ENCODE peak calls at places on chromosomes 6 and 20, in seven cellular contexts. One of them, this sample, is unnamed.

GRCh38 chr6:22072939-22073338 is 223.9 kb downstream of the PRL start:
- DNase-seq in activated CD4-positive, alpha-beta T cell treated with anti-CD3 and anti-CD28 coated beads, Interleukin-2, amount 50 U/mL, for 1 hour: no peak
- DNase-seq in epithelial cell of esophagus: no peak
- DNase-seq in uterus: no peak
- DNase-seq in nephron progenitor cell: no peak
- DNase-seq in HT1080: no peak
- DNase-seq in AG08395: peak; percentile 5
- DNase-seq in this sample: no peak

GRCh38 chr6:157728183-157728881 is 94.7 kb upstream of the SNX9 start:
- DNase-seq in activated CD4-positive, alpha-beta T cell treated with anti-CD3 and anti-CD28 coated beads, Interleukin-2, amount 50 U/mL, for 1 hour: no peak
- DNase-seq in epithelial cell of esophagus: no peak
- DNase-seq in uterus: no peak
- DNase-seq in nephron progenitor cell: no peak
- DNase-seq in HT1080: no peak
- DNase-seq in AG08395: no peak
- DNase-seq in this sample: no peak

GRCh38 chr6:138541793-138542481 is 42.6 kb upstream of the NHSL1 start:
- DNase-seq in activated CD4-positive, alpha-beta T cell treated with anti-CD3 and anti-CD28 coated beads, Interleukin-2, amount 50 U/mL, for 1 hour: no peak
- DNase-seq in epithelial cell of esophagus: no peak
- DNase-seq in uterus: no peak
- DNase-seq in nephron progenitor cell: no peak
- DNase-seq in HT1080: no peak
- DNase-seq in AG08395: no peak
- DNase-seq in this sample: no peak

GRCh38 chr6:43376551-43376981 is 7.1 kb upstream of the ZNF318 start:
- DNase-seq in activated CD4-positive, alpha-beta T cell treated with anti-CD3 and anti-CD28 coated beads, Interleukin-2, amount 50 U/mL, for 1 hour: no peak
- DNase-seq in epithelial cell of esophagus: peak; percentile 93
- DNase-seq in uterus: no peak
- DNase-seq in nephron progenitor cell: no peak
- DNase-seq in HT1080: no peak
- DNase-seq in AG08395: no peak
- DNase-seq in this sample: peak; percentile 58

GRCh38 chr6:138492113-138492512 is 7.2 kb downstream of the NHSL1 start:
- DNase-seq in activated CD4-positive, alpha-beta T cell treated with anti-CD3 and anti-CD28 coated beads, Interleukin-2, amount 50 U/mL, for 1 hour: no peak
- DNase-seq in epithelial cell of esophagus: no peak
- DNase-seq in uterus: no peak
- DNase-seq in nephron progenitor cell: no peak
- DNase-seq in HT1080: no peak
- DNase-seq in AG08395: no peak
- DNase-seq in this sample: no peak

GRCh38 chr20:63116412-63117106 is 99.4 kb downstream of the YTHDF1 start:
- DNase-seq in activated CD4-positive, alpha-beta T cell treated with anti-CD3 and anti-CD28 coated beads, Interleukin-2, amount 50 U/mL, for 1 hour: no peak
- DNase-seq in epithelial cell of esophagus: no peak
- DNase-seq in uterus: no peak
- DNase-seq in nephron progenitor cell: peak; percentile 90
- DNase-seq in HT1080: no peak
- DNase-seq in AG08395: peak; percentile 63
- DNase-seq in this sample: no peak

GRCh38 chr20:47453167-47453782 is 48.4 kb upstream of the NCOA3 start:
- DNase-seq in activated CD4-positive, alpha-beta T cell treated with anti-CD3 and anti-CD28 coated beads, Interleukin-2, amount 50 U/mL, for 1 hour: no peak
- DNase-seq in epithelial cell of esophagus: peak; percentile 95
- DNase-seq in uterus: no peak
- DNase-seq in nephron progenitor cell: no peak
- DNase-seq in HT1080: peak; percentile 96
- DNase-seq in AG08395: peak; percentile 78
- DNase-seq in this sample: peak; percentile 79

GRCh38 chr20:58268936-58269619 is 40.4 kb upstream of the RAB22A start:
- DNase-seq in activated CD4-positive, alpha-beta T cell treated with anti-CD3 and anti-CD28 coated beads, Interleukin-2, amount 50 U/mL, for 1 hour: no peak
- DNase-seq in epithelial cell of esophagus: no peak
- DNase-seq in uterus: no peak
- DNase-seq in nephron progenitor cell: no peak
- DNase-seq in HT1080: peak; percentile 80
- DNase-seq in AG08395: no peak
- DNase-seq in this sample: no peak

GRCh38 chr20:32609371-32609773 is 24.2 kb upstream of the NOL4L start:
- DNase-seq in activated CD4-positive, alpha-beta T cell treated with anti-CD3 and anti-CD28 coated beads, Interleukin-2, amount 50 U/mL, for 1 hour: no peak
- DNase-seq in epithelial cell of esophagus: no peak
- DNase-seq in uterus: no peak
- DNase-seq in nephron progenitor cell: no peak
- DNase-seq in HT1080: no peak
- DNase-seq in AG08395: no peak
- DNase-seq in this sample: no peak

GRCh38 chr6:34370371-34370770 is 22.1 kb downstream of the NUDT3 start:
- DNase-seq in activated CD4-positive, alpha-beta T cell treated with anti-CD3 and anti-CD28 coated beads, Interleukin-2, amount 50 U/mL, for 1 hour: no peak
- DNase-seq in epithelial cell of esophagus: no peak
- DNase-seq in uterus: no peak
- DNase-seq in nephron progenitor cell: no peak
- DNase-seq in HT1080: no peak
- DNase-seq in AG08395: no peak
- DNase-seq in this sample: no peak

GRCh38 chr6:44035621-44036020 is 91.6 kb downstream of the MRPL14 start:
- DNase-seq in activated CD4-positive, alpha-beta T cell treated with anti-CD3 and anti-CD28 coated beads, Interleukin-2, amount 50 U/mL, for 1 hour: no peak
- DNase-seq in epithelial cell of esophagus: peak; percentile 56
- DNase-seq in uterus: peak; percentile 22
- DNase-seq in nephron progenitor cell: no peak
- DNase-seq in HT1080: no peak
- DNase-seq in AG08395: peak; percentile 21
- DNase-seq in this sample: no peak

GRCh38 chr6:25922301-25922700 is 8.2 kb downstream of the SLC17A2 start:
- DNase-seq in activated CD4-positive, alpha-beta T cell treated with anti-CD3 and anti-CD28 coated beads, Interleukin-2, amount 50 U/mL, for 1 hour: no peak
- DNase-seq in epithelial cell of esophagus: no peak
- DNase-seq in uterus: peak; percentile 21
- DNase-seq in nephron progenitor cell: no peak
- DNase-seq in HT1080: no peak
- DNase-seq in AG08395: peak; percentile 19
- DNase-seq in this sample: no peak

GRCh38 chr6:25717856-25718740 is 36.4 kb upstream of the SLC17A4 start:
- DNase-seq in activated CD4-positive, alpha-beta T cell treated with anti-CD3 and anti-CD28 coated beads, Interleukin-2, amount 50 U/mL, for 1 hour: no peak
- DNase-seq in epithelial cell of esophagus: peak; percentile 42
- DNase-seq in uterus: no peak
- DNase-seq in nephron progenitor cell: no peak
- DNase-seq in HT1080: no peak
- DNase-seq in AG08395: peak; percentile 32
- DNase-seq in this sample: no peak

GRCh38 chr6:48978016-48978415 is 485.0 kb downstream of the MMUT start:
- DNase-seq in activated CD4-positive, alpha-beta T cell treated with anti-CD3 and anti-CD28 coated beads, Interleukin-2, amount 50 U/mL, for 1 hour: no peak
- DNase-seq in epithelial cell of esophagus: peak; percentile 49
- DNase-seq in uterus: no peak
- DNase-seq in nephron progenitor cell: no peak
- DNase-seq in HT1080: peak; percentile 10
- DNase-seq in AG08395: no peak
- DNase-seq in this sample: no peak

GRCh38 chr20:34362502-34363061 is 491 bp upstream of the ITCH start:
- DNase-seq in activated CD4-positive, alpha-beta T cell treated with anti-CD3 and anti-CD28 coated beads, Interleukin-2, amount 50 U/mL, for 1 hour: no peak
- DNase-seq in epithelial cell of esophagus: no peak
- DNase-seq in uterus: no peak
- DNase-seq in nephron progenitor cell: no peak
- DNase-seq in HT1080: no peak
- DNase-seq in AG08395: no peak
- DNase-seq in this sample: no peak

GRCh38 chr6:72850469-72850868 is 228.6 kb downstream of the KCNQ5 start:
- DNase-seq in activated CD4-positive, alpha-beta T cell treated with anti-CD3 and anti-CD28 coated beads, Interleukin-2, amount 50 U/mL, for 1 hour: no peak
- DNase-seq in epithelial cell of esophagus: peak; percentile 48
- DNase-seq in uterus: no peak
- DNase-seq in nephron progenitor cell: no peak
- DNase-seq in HT1080: no peak
- DNase-seq in AG08395: no peak
- DNase-seq in this sample: no peak

GRCh38 chr6:51049983-51050877 is 231.6 kb downstream of the TFAP2B start:
- DNase-seq in activated CD4-positive, alpha-beta T cell treated with anti-CD3 and anti-CD28 coated beads, Interleukin-2, amount 50 U/mL, for 1 hour: no peak
- DNase-seq in epithelial cell of esophagus: peak; percentile 60
- DNase-seq in uterus: no peak
- DNase-seq in nephron progenitor cell: no peak
- DNase-seq in HT1080: peak; percentile 43
- DNase-seq in AG08395: no peak
- DNase-seq in this sample: no peak

GRCh38 chr20:25220810-25221591 is 25.5 kb downstream of the ENTPD6 start:
- DNase-seq in activated CD4-positive, alpha-beta T cell treated with anti-CD3 and anti-CD28 coated beads, Interleukin-2, amount 50 U/mL, for 1 hour: no peak
- DNase-seq in epithelial cell of esophagus: no peak
- DNase-seq in uterus: no peak
- DNase-seq in nephron progenitor cell: no peak
- DNase-seq in HT1080: no peak
- DNase-seq in AG08395: no peak
- DNase-seq in this sample: no peak